ENCODE peak calls at places on chromosomes 5 and 9, in four cellular contexts. X is lung, W is lower lobe of right lung, S is AG04450. P is an unnamed sample.

GRCh38 chr9:130448035-130448624 is 3.4 kb downstream of the ASS1 start:
- DNase-seq in X (no peak), W (no peak), S (peak; percentile 15), P (no peak)

GRCh38 chr5:1392261-1392660 is 47.4 kb upstream of the CLPTM1L start:
- DNase-seq in S (no peak), X (no peak), W (peak; percentile 27), P (no peak)

GRCh38 chr5:95809414-95809960 is 13.0 kb downstream of the GLRX start:
- DNase-seq in W (no peak), S (no peak), X (no peak), P (no peak)

GRCh38 chr5:95238560-95239325 is 46.2 kb downstream of the MCTP1 start:
- DNase-seq in W (no peak), X (no peak), S (no peak), P (no peak)

GRCh38 chr5:38724301-38725030 is 121.3 kb upstream of the OSMR start:
- DNase-seq in S (no peak), W (no peak), X (no peak), P (no peak)

GRCh38 chr5:100706796-100707195 is 171.6 kb downstream of the FAM174A start:
- DNase-seq in W (no peak), X (no peak), S (no peak), P (no peak)

GRCh38 chr5:61347088-61347487 is 15.0 kb downstream of the ZSWIM6 start:
- DNase-seq in S (no peak), W (no peak), X (no peak), P (no peak)

GRCh38 chr5:140642718-140643117 is 3.5 kb downstream of the TMCO6 start:
- DNase-seq in S (no peak), X (no peak), W (no peak), P (no peak)

GRCh38 chr5:177130211-177131018 is 3.2 kb upstream of the NSD1 start:
- DNase-seq in W (no peak), S (no peak), X (no peak), P (peak; percentile 30)

GRCh38 chr9:76591256-76591950 is 132.4 kb downstream of the GCNT1 start:
- DNase-seq in X (no peak), W (no peak), S (no peak), P (no peak)

GRCh38 chr9:125376261-125377226 is 114.9 kb downstream of the GAPVD1 start:
- DNase-seq in W (no peak), S (no peak), X (no peak), P (no peak)

GRCh38 chr9:18238254-18238653 is 235.7 kb upstream of the ADAMTSL1 start:
- DNase-seq in X (no peak), W (no peak), S (peak; percentile 8), P (no peak)

GRCh38 chr9:4887556-4887955 is 94.8 kb downstream of the RCL1 start:
- DNase-seq in X (peak; percentile 79), S (no peak), W (peak; percentile 57), P (no peak)

GRCh38 chr9:27499481-27499880 is 24.6 kb upstream of the IFNK start:
- DNase-seq in W (no peak), S (no peak), X (no peak), P (no peak)

GRCh38 chr5:110477923-110478322 is 248.5 kb downstream of the TMEM232 start:
- DNase-seq in W (no peak), S (no peak), X (no peak), P (no peak)

GRCh38 chr9:6680797-6681146 is 35.2 kb upstream of the GLDC start:
- DNase-seq in X (peak; percentile 69), S (no peak), W (peak; percentile 84), P (peak; percentile 90)

GRCh38 chr5:83474170-83474796 is 2.7 kb downstream of the VCAN start:
- DNase-seq in X (peak; percentile 59), W (peak; percentile 87), S (peak; percentile 69), P (peak; percentile 97)

GRCh38 chr5:168979140-168979539 is 321.8 kb downstream of the SLIT3 start:
- DNase-seq in S (no peak), X (no peak), W (no peak), P (no peak)

GRCh38 chr9:33498387-33498786 is 24.7 kb upstream of the NOL6 start:
- DNase-seq in S (no peak), W (no peak), X (no peak), P (no peak)
- TF ChIP-seq CTCF in S (peak; percentile 45), W (no peak), X (no peak), P (peak; percentile 79)

GRCh38 chr9:112075009-112075378 is 100.1 kb downstream of the SUSD1 start:
- DNase-seq in W (no peak), X (no peak), S (no peak), P (no peak)
- TF ChIP-seq CTCF in W (no peak), X (no peak), S (no peak), P (peak; percentile 32)

GRCh38 chr5:62594364-62594984 is 15.9 kb downstream of the LRRC70 start:
- DNase-seq in X (no peak), S (no peak), W (no peak), P (no peak)

GRCh38 chr5:62596096-62596495 is 17.5 kb downstream of the LRRC70 start:
- DNase-seq in W (no peak), X (no peak), S (no peak), P (no peak)

GRCh38 chr5:62596691-62597090 is 18.1 kb downstream of the LRRC70 start:
- DNase-seq in X (no peak), S (no peak), W (no peak), P (no peak)

GRCh38 chr5:62600560-62601252 is 22.1 kb downstream of the LRRC70 start:
- DNase-seq in S (no peak), X (no peak), W (no peak), P (no peak)

DNA sequence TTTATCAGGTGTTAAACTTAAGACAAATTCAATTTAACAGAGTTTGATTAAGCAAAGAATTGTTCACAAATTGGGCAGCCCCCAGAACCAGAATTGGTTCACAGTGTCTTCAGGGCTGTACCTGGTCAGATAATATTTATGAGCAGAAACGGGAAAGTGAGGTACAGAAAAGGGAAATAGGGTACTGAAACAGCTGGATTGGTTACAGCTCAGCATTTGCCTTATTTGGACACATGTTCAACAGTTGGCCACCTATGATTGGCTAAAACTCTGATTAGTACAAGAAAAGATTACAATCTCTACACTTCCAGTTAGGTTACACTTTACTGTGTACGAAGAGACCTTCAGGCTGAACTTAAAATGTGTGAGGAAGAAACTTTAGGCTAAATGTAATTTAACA is 18.7 kb downstream of the LRRC70 start:
- DNase-seq in S (no peak), X (no peak), W (no peak), P (no peak)
- TF ChIP-seq CTCF in S (no peak), X (no peak), W (no peak), P (no peak)

GRCh38 chr5:119578937-119579336 is 50.4 kb upstream of the FAM170A start:
- DNase-seq in W (no peak), X (no peak), S (no peak), P (no peak)
- TF ChIP-seq CTCF in W (peak; percentile 17), X (no peak), S (peak; percentile 23), P (peak; percentile 48)

DNA sequence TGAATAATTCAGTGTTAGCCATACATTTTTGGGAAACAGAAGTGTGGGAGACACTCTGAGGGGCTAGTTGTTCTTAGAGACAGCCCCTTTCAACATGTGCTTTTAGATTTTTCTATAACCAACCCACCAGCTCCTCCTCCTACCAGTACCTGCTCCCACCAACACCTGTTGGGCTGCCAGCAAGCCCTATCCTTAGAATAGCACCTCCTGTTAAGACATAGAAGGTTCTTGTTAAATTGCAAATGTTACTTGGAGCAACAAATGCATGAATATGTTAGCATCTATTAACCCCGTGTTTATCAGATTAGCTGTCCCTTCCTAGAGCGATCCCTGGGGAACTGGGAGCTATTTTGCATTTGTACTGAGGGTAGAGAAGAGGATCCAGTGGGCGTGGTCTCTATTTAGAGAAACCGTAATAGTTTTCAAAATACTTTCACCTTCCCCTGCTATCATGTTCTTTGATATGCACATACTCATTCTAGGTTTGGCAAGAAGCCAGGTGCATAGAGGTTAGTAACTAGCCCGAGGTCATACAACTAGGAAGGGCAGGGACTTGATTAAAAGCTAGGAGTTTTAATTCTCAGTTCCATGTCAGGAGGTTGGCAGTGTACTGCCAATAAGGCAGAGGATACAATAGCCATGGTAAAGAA is 334.4 kb downstream of the KCTD16 start:
- DNase-seq in X (no peak), W (no peak), S (no peak), P (no peak)
- TF ChIP-seq CTCF in X (no peak), W (no peak), S (no peak), P (no peak)

P was measured in chondrocyte.